ENCODE peak calls at places on chromosome 18, in ten cellular contexts. Q is GM12865; O is ovary; R is IMR-90; M is fibroblast of lung; A is GM13976; Y is upper lobe of right lung; H is fibroblast of the aortic adventitia; J is CD4-positive, alpha-beta T cell; V is choroid plexus epithelial cell. I is an unnamed sample.

GRCh38 chr18:37502036-37502435 is 63.6 kb downstream of the CELF4 start:
- DNase-seq in Q (no peak), O (peak), R (no peak), M (no peak), A (no peak), Y (no peak), H (no peak), J (no peak), V (no peak), I (no peak)

GRCh38 chr18:27073404-27073830 is 111.7 kb downstream of the CHST9 start:
- DNase-seq in Q (peak), O (no peak), R (no peak), M (no peak), A (peak), Y (no peak), H (no peak), J (no peak), V (no peak), I (peak)

GRCh38 chr18:27921904-27922541 is 254.9 kb downstream of the CDH2 start:
- DNase-seq in Q (no peak), O (no peak), R (peak), M (peak), A (no peak), Y (peak), H (peak), J (no peak), V (peak), I (no peak)

GRCh38 chr18:12052866-12053265 is 40.8 kb upstream of the ANKRD62 start:
- DNase-seq in Q (no peak), O (no peak), R (no peak), M (no peak), A (no peak), Y (no peak), H (no peak), J (no peak), V (no peak), I (no peak)

GRCh38 chr18:70627100-70627802 is 338.4 kb downstream of the SOCS6 start:
- DNase-seq in Q (no peak), O (no peak), R (no peak), M (no peak), A (no peak), Y (no peak), H (no peak), J (no peak), V (no peak), I (no peak)

GRCh38 chr18:47531759-47532158 is 280.3 kb upstream of the SKOR2 start:
- DNase-seq in Q (no peak), O (no peak), R (no peak), M (no peak), A (no peak), Y (no peak), H (no peak), J (no peak), V (no peak), I (no peak)

GRCh38 chr18:13374468-13375301 is 156.1 kb downstream of the LDLRAD4 start:
- DNase-seq in Q (no peak), O (no peak), R (no peak), M (peak), A (no peak), Y (no peak), H (peak), J (no peak), V (peak), I (no peak)

GRCh38 chr18:37564796-37565137 is 831 bp downstream of the CELF4 start:
- DNase-seq in Q (no peak), O (peak), R (peak), M (peak), A (peak), Y (peak), H (peak), J (no peak), V (peak), I (no peak)

GRCh38 chr18:79904357-79905147 is 46.9 kb downstream of the SLC66A2 start:
- DNase-seq in Q (no peak), O (no peak), R (no peak), M (no peak), A (no peak), Y (peak), H (no peak), J (peak), V (no peak), I (no peak)

GRCh38 chr18:68520406-68521075 is 194.4 kb downstream of the TMX3 start:
- DNase-seq in Q (no peak), O (no peak), R (peak), M (peak), A (no peak), Y (no peak), H (peak), J (no peak), V (peak), I (no peak)

GRCh38 chr18:74803769-74804168 is 206.1 kb downstream of the ZNF407 start:
- DNase-seq in Q (no peak), O (no peak), R (no peak), M (no peak), A (no peak), Y (no peak), H (peak), J (no peak), V (no peak), I (no peak)

GRCh38 chr18:56152547-56152946 is 485.8 kb downstream of the TXNL1 start:
- DNase-seq in Q (no peak), O (no peak), R (no peak), M (no peak), A (no peak), Y (no peak), H (no peak), J (no peak), V (no peak), I (no peak)

GRCh38 chr18:67590571-67591141 is 74.1 kb upstream of the DSEL start:
- DNase-seq in Q (no peak), O (no peak), R (peak), M (peak), A (no peak), Y (no peak), H (peak), J (no peak), V (peak), I (no peak)

GRCh38 chr18:2002604-2003003 is 568.7 kb downstream of the METTL4 start:
- DNase-seq in Q (no peak), O (no peak), R (no peak), M (no peak), A (no peak), Y (no peak), H (peak), J (no peak), V (no peak), I (no peak)

GRCh38 chr18:45792551-45793294 is 32.8 kb upstream of the SIGLEC15 start:
- DNase-seq in Q (peak), O (no peak), R (peak), M (peak), A (no peak), Y (no peak), H (peak), J (no peak), V (no peak), I (no peak)

GRCh38 chr18:28007841-28008240 is 169.1 kb downstream of the CDH2 start:
- DNase-seq in Q (no peak), O (peak), R (peak), M (peak), A (no peak), Y (no peak), H (no peak), J (no peak), V (peak), I (no peak)

GRCh38 chr18:14930576-14930975 is 182.6 kb downstream of the ANKRD30B start:
- DNase-seq in Q (no peak), O (no peak), R (no peak), M (no peak), A (no peak), Y (no peak), H (no peak), J (no peak), V (no peak), I (no peak)

GRCh38 chr18:63224574-63224973 is 95.0 kb downstream of the BCL2 start:
- DNase-seq in Q (no peak), O (no peak), R (no peak), M (no peak), A (no peak), Y (no peak), H (no peak), J (no peak), V (no peak), I (no peak)

GRCh38 chr18:677951-678363 is 20.5 kb downstream of the TYMS start:
- DNase-seq in Q (no peak), O (no peak), R (no peak), M (peak), A (no peak), Y (no peak), H (no peak), J (no peak), V (no peak), I (no peak)

GRCh38 chr18:80108122-80108536 is 933 bp upstream of the ADNP2 start:
- DNase-seq in Q (no peak), O (peak), R (no peak), M (no peak), A (no peak), Y (no peak), H (no peak), J (no peak), V (no peak), I (no peak)

GRCh38 chr18:71249791-71250190 is 960.9 kb downstream of the SOCS6 start:
- DNase-seq in Q (no peak), O (no peak), R (no peak), M (no peak), A (no peak), Y (no peak), H (peak), J (no peak), V (no peak), I (no peak)

GRCh38 chr18:41974661-41975286 is 19.7 kb downstream of the PIK3C3 start:
- DNase-seq in Q (no peak), O (no peak), R (no peak), M (peak), A (no peak), Y (no peak), H (no peak), J (no peak), V (no peak), I (no peak)

GRCh38 chr18:79964330-79965118 is at the start of gene HSBP1L1:
- DNase-seq in Q (peak), O (peak), R (no peak), M (peak), A (peak), Y (peak), H (peak), J (peak), V (no peak), I (peak)

GRCh38 chr18:55510809-55511208 is 77.2 kb downstream of the TCF4 start:
- DNase-seq in Q (no peak), O (no peak), R (peak), M (peak), A (no peak), Y (no peak), H (peak), J (no peak), V (peak), I (no peak)

GRCh38 chr18:32175265-32175664 is 14.6 kb upstream of the MEP1B start:
- DNase-seq in Q (no peak), O (no peak), R (no peak), M (no peak), A (no peak), Y (no peak), H (no peak), J (no peak), V (no peak), I (no peak)

GRCh38 chr18:32674491-32674890 is 98.3 kb downstream of the KLHL14 start:
- DNase-seq in Q (no peak), O (no peak), R (no peak), M (no peak), A (no peak), Y (no peak), H (no peak), J (no peak), V (peak), I (no peak)

GRCh38 chr18:7272268-7273049 is 41.6 kb downstream of the LRRC30 start:
- DNase-seq in Q (no peak), O (peak), R (peak), M (peak), A (no peak), Y (peak), H (peak), J (no peak), V (peak), I (no peak)

GRCh38 chr18:73777356-73778051 is 370.1 kb downstream of the FBXO15 start:
- DNase-seq in Q (no peak), O (no peak), R (no peak), M (no peak), A (no peak), Y (no peak), H (peak), J (no peak), V (no peak), I (no peak)

GRCh38 chr18:73778052-73778395 is 369.6 kb downstream of the FBXO15 start:
- DNase-seq in Q (no peak), O (no peak), R (no peak), M (no peak), A (no peak), Y (no peak), H (no peak), J (no peak), V (peak), I (no peak)

GRCh38 chr18:73780218-73780617 is 367.4 kb downstream of the FBXO15 start:
- DNase-seq in Q (no peak), O (no peak), R (no peak), M (no peak), A (no peak), Y (no peak), H (no peak), J (no peak), V (no peak), I (no peak)

GRCh38 chr18:73774836-73775509 is 372.7 kb downstream of the FBXO15 start:
- DNase-seq in Q (no peak), O (no peak), R (no peak), M (no peak), A (no peak), Y (no peak), H (peak), J (no peak), V (no peak), I (no peak)
- TF ChIP-seq CTCF in Q (no peak), O (no peak), R (no peak), M (no peak), A (no peak), Y (no peak), H (no peak), J (no peak), V (no peak), I (no peak)

DNA sequence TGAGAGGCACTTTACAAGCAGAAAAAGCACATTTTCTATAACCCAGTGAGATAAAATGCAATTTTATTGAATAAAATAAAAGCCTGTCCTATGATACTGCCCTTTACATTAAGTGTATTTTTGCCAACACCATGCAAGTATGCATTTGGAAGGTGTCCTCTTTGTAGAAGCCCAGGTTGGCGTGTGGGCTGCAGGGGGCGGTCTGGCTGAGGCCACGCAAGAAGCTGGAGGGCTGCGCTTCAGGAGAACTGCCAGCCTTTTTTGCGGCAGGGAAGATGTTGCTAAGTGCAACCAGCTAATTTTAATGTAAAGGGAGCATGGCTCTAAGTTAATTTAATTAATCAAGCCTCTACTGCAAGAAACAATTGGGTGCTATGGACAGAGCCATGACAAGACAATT is 562.8 kb upstream of the SALL3 start:
- DNase-seq in Q (no peak), O (no peak), R (no peak), M (no peak), A (no peak), Y (no peak), H (no peak), J (no peak), V (no peak), I (no peak)
- TF ChIP-seq CTCF in Q (no peak), O (no peak), R (no peak), M (no peak), A (no peak), Y (no peak), H (no peak), J (no peak), V (no peak), I (no peak)

GRCh38 chr18:50662177-50662576 is 102.3 kb downstream of the MAPK4 start:
- DNase-seq in Q (peak), O (no peak), R (peak), M (no peak), A (peak), Y (no peak), H (peak), J (no peak), V (peak), I (peak)
- TF ChIP-seq CTCF in Q (peak), O (no peak), R (peak), M (peak), A (no peak), Y (peak), H (peak), J (no peak), V (peak), I (peak)

GRCh38 chr18:58616446-58616845 is 12.4 kb downstream of the ALPK2 start:
- DNase-seq in Q (no peak), O (no peak), R (no peak), M (no peak), A (no peak), Y (no peak), H (no peak), J (no peak), V (no peak), I (no peak)

GRCh38 chr18:58609536-58609993 is 19.3 kb downstream of the ALPK2 start:
- DNase-seq in Q (peak), O (no peak), R (no peak), M (no peak), A (peak), Y (no peak), H (no peak), J (no peak), V (no peak), I (peak)

GRCh38 chr18:58615150-58616132 is 13.4 kb downstream of the ALPK2 start:
- DNase-seq in Q (peak), O (no peak), R (peak), M (no peak), A (peak), Y (no peak), H (no peak), J (peak), V (no peak), I (peak)

GRCh38 chr18:58611471-58612131 is 17.3 kb downstream of the ALPK2 start:
- DNase-seq in Q (no peak), O (no peak), R (no peak), M (peak), A (no peak), Y (no peak), H (peak), J (no peak), V (peak), I (no peak)

DNA sequence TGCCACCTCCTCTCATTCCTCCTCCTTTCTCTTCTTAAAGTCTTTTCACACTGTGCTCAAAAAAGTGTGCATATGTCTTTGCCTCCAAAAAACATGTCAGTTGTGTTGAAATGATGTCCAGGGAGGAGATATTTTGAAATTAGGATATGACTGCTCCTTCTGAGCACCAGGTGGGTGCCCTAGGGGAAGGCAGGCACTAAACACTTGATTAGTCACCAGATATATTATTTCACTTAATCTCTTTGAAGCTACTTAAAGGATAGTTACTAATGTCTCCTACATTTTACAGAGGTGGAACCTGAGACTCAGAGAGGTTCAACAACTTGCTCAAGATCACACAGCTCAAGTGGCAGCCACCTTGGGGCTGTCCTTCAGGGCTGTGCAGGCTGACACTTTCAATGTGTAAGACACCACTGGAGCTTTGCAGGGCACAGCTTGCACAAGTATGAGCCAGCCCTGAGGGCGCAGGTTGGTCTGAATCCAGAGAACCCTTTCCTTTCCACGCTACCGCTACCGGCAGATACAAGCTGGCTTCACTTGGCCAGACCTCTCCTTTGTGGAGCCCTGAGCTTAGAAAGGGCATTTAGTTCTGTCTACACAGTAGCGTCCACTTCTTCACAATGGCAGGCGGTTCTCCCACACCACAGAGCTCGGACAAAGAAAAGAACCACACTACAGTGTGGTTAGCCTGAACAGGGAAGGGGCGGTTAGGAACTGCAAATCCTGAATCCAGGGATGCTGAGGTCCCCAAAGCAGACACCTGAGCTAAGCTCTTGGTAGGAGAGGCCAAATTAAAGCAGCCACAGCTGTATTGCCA is 16.4 kb downstream of the ALPK2 start:
- DNase-seq in Q (no peak), O (no peak), R (no peak), M (no peak), A (no peak), Y (no peak), H (no peak), J (no peak), V (no peak), I (no peak)
- TF ChIP-seq CTCF in Q (no peak), O (no peak), R (no peak), M (no peak), A (no peak), Y (no peak), H (no peak), J (no peak), V (no peak), I (no peak)

GRCh38 chr18:54043484-54044256 is 180.8 kb downstream of the MBD2 start:
- DNase-seq in Q (no peak), O (no peak), R (no peak), M (no peak), A (no peak), Y (no peak), H (peak), J (no peak), V (peak), I (no peak)
- TF ChIP-seq CTCF in Q (no peak), O (no peak), R (no peak), M (no peak), A (no peak), Y (no peak), H (peak), J (no peak), V (peak), I (no peak)

GRCh38 chr18:23504720-23505119 is 1.4 kb downstream of the RMC1 start:
- DNase-seq in Q (peak), O (no peak), R (no peak), M (no peak), A (peak), Y (no peak), H (no peak), J (no peak), V (no peak), I (peak)

GRCh38 chr18:23503967-23504352 is 649 bp downstream of the RMC1 start:
- DNase-seq in Q (no peak), O (no peak), R (no peak), M (no peak), A (no peak), Y (no peak), H (no peak), J (no peak), V (no peak), I (no peak)

GRCh38 chr18:23501626-23502025 is 1.7 kb upstream of the RMC1 start:
- DNase-seq in Q (no peak), O (no peak), R (no peak), M (no peak), A (no peak), Y (no peak), H (no peak), J (no peak), V (no peak), I (no peak)

GRCh38 chr18:23502516-23503037 is 734 bp upstream of the RMC1 start:
- DNase-seq in Q (no peak), O (no peak), R (no peak), M (no peak), A (no peak), Y (no peak), H (no peak), J (no peak), V (no peak), I (no peak)

DNA sequence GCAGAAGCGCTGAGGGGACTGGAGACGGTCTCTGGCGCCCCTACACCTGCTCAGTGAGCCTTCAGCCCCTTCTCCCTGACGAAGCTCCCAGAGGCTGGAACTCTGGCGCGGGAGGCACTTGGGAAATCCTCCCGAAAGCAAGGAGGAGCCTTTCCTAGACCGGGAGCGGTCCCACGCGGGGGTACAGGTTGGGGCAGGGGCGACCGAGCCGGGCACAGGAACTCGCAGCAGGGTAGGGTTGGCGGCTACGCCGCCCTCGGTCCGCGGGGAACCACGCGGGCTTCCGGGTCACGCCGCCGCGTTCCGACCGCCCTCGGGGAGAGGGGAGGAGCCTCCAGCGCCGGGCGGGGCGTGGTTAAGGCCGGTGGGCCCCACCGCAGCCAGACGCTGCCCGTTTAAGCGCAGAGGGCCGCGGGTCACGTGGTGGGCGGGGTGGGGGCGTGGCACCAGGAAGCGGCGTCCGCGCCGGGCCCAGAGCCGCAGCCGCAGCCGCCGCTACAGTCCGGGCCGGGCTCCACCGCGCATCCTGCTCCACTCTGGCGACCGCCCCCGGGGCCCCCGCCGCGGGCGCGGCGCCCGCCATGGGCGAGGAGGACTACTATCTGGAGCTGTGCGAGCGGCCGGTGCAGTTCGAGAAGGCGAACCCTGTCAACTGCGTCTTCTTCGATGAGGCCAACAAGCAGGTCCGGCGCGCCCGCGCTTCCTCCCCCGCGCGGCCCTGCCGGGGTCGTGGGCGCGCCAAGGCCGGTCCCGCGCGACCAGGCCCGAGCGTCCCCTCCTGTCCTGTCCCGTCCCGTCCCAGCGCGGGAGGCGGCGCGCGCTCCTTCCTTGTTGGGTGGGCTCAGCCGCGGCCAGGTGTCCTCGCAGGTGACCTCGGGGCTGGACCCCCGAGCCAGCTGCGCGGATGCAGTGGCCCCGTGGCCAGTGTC is at the start of gene RMC1:
- DNase-seq in Q (peak), O (peak), R (peak), M (peak), A (peak), Y (peak), H (peak), J (peak), V (peak), I (peak)
- TF ChIP-seq CTCF in Q (peak), O (peak), R (peak), M (no peak), A (no peak), Y (no peak), H (peak), J (no peak), V (no peak), I (peak)